ENCODE peak calls at places on chromosome 1, in seven cellular contexts. P is neuronal stem cell; B is iPS DF 6.9; N is psoas muscle; F is stimulated activated CD4-positive, alpha-beta T cell treated with anti-CD3 and anti-CD28 coated beads, TNF-alpha, amount 100 ng/mL, for 1 hour; E is omental fat pad; Q is activated gamma-delta T cell. V is an unnamed sample.

GRCh38 chr1:163165119-163165518 is 37.6 kb downstream of the RGS5 start:
- DNase-seq in P (no peak), B (no peak), N (no peak), F (no peak), E (no peak), Q (no peak), V (no peak)

GRCh38 chr1:234724517-234725176 is 114.7 kb upstream of the IRF2BP2 start:
- DNase-seq in P (no peak), B (no peak), N (peak; percentile 84), F (peak; percentile 28), E (no peak), Q (no peak), V (no peak)

GRCh38 chr1:54397090-54397591 is 9.1 kb downstream of the SSBP3 start:
- DNase-seq in P (no peak), B (no peak), N (peak; percentile 87), F (no peak), E (no peak), Q (no peak), V (no peak)

GRCh38 chr1:2175681-2176454 is 18.7 kb downstream of the FAAP20 start:
- DNase-seq in P (no peak), B (no peak), N (no peak), F (no peak), E (no peak), Q (no peak), V (no peak)

GRCh38 chr1:77783141-77783540 is 3.7 kb downstream of the MIGA1 start:
- DNase-seq in P (no peak), B (no peak), N (no peak), F (no peak), E (no peak), Q (no peak), V (no peak)

GRCh38 chr1:203586495-203586894 is 40.1 kb upstream of the ATP2B4 start:
- DNase-seq in P (no peak), B (no peak), N (no peak), F (no peak), E (no peak), Q (no peak), V (no peak)

GRCh38 chr1:184974086-184974836 is at the start of gene NIBAN1:
- DNase-seq in P (peak; percentile 14), B (peak; percentile 55), N (peak; percentile 82), F (peak; percentile 22), E (no peak), Q (peak; percentile 72), V (peak; percentile 75)

GRCh38 chr1:197619008-197619640 is 156.2 kb downstream of the DENND1B start:
- DNase-seq in P (no peak), B (no peak), N (no peak), F (no peak), E (no peak), Q (no peak), V (peak; percentile 10)

GRCh38 chr1:45925728-45926287 is 122.4 kb downstream of the MAST2 start:
- DNase-seq in P (no peak), B (no peak), N (no peak), F (no peak), E (no peak), Q (no peak), V (no peak)

GRCh38 chr1:155137550-155137949 is 1.9 kb downstream of the SLC50A1 start:
- DNase-seq in P (no peak), B (no peak), N (no peak), F (no peak), E (no peak), Q (no peak), V (no peak)

V was measured in CD4-positive, alpha-beta memory T cell.